ENCODE peak calls at places on chromosomes 4 and X, in seven cellular contexts. K, V, N, L, H, S and C are unnamed samples.

GRCh38 chr4:40196724-40197281 is at the start of gene RHOH:
- DNase-seq in S (no peak), H (no peak), N (no peak), L (peak; percentile 76), V (no peak), K (no peak), C (peak; percentile 42)

GRCh38 chr4:136392576-136392975 is 1139.7 kb downstream of the PCDH18 start:
- DNase-seq in N (no peak), V (no peak), S (no peak), L (no peak), H (no peak), K (no peak), C (no peak)

GRCh38 chr4:182894681-182895275 is 22.4 kb downstream of the DCTD start:
- DNase-seq in V (no peak), H (no peak), K (no peak), N (no peak), S (no peak), L (no peak), C (no peak)

GRCh38 chr4:8205749-8206611 is 6.9 kb downstream of the SH3TC1 start:
- DNase-seq in S (no peak), H (no peak), K (no peak), L (no peak), N (no peak), V (no peak), C (no peak)

GRCh38 chr4:55865228-55865806 is 11.9 kb downstream of the EXOC1 start:
- DNase-seq in S (no peak), H (no peak), L (no peak), V (no peak), K (no peak), N (no peak), C (no peak)

GRCh38 chrX:142999209-142999720 is 26.5 kb upstream of the SPANXN4 start:
- DNase-seq in K (no peak), H (no peak), V (no peak), N (no peak), S (no peak), L (no peak), C (no peak)

GRCh38 chr4:128384091-128384520 is 96.5 kb upstream of the PGRMC2 start:
- DNase-seq in K (peak; percentile 37), S (no peak), H (no peak), N (no peak), V (no peak), L (no peak), C (no peak)

GRCh38 chr4:165766018-165766417 is 107.0 kb upstream of the TLL1 start:
- DNase-seq in N (no peak), H (no peak), K (no peak), L (no peak), S (no peak), V (no peak), C (no peak)

GRCh38 chr4:159382875-159383568 is 280.1 kb downstream of the RAPGEF2 start:
- DNase-seq in K (peak; percentile 26), L (no peak), S (no peak), H (no peak), V (no peak), N (no peak), C (no peak)

GRCh38 chr4:58603951-58604350 is 1493.8 kb upstream of the IGFBP7 start:
- DNase-seq in N (no peak), K (no peak), S (no peak), L (no peak), V (no peak), H (no peak), C (no peak)
- TF ChIP-seq EP300 in N (no peak), K (no peak), S (no peak), L (no peak), V (no peak), H (no peak), C (no peak)

DNA sequence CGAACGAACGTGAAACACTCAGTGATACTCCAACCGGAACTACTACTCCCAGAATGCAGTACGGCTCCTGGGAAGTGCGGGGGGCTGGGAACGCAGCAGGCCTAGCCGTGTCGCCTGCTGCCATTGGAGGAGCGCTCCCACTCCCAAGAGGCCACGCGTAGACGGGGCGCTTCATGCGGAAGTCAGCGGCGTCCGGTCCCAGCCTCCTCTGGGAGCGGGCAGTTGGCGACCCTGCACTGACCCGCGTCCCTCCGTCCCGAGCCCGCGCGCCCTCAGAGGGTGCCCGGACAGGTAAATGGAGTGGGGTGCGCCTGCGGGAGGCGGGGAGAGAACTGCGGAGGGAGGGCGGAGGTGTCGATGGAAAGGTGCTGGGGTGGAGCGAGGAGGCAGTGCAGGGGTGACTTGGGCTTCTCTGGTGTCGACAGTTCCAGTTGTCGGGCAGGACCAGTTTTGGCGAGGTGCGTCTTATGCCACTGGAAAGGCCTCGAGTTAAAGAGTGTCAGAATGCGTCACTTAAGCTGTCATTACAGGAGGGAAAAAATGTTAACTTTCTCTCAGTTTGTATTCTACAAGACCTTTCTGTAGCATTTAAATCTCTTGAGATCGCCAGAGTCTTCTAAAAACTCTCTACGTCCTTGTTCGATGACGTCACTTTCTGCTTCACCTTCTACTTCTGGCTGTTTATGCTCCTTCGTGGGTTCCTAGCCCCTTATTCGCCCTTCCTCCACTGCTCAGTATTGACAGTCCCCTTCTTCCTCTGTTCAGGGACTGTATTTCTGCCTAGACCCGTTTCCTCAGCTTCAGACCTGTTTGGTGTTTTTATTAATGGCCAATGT is at the start of gene VAMP7:
- DNase-seq in H (peak; percentile 86), V (peak; percentile 69), N (peak; percentile 92), K (peak; percentile 95), S (peak; percentile 89), L (peak; percentile 89), C (peak; percentile 85)
- TF ChIP-seq EP300 in H (no peak), V (peak; percentile 79), N (no peak), K (no peak), S (no peak), L (no peak), C (no peak)

DNA sequence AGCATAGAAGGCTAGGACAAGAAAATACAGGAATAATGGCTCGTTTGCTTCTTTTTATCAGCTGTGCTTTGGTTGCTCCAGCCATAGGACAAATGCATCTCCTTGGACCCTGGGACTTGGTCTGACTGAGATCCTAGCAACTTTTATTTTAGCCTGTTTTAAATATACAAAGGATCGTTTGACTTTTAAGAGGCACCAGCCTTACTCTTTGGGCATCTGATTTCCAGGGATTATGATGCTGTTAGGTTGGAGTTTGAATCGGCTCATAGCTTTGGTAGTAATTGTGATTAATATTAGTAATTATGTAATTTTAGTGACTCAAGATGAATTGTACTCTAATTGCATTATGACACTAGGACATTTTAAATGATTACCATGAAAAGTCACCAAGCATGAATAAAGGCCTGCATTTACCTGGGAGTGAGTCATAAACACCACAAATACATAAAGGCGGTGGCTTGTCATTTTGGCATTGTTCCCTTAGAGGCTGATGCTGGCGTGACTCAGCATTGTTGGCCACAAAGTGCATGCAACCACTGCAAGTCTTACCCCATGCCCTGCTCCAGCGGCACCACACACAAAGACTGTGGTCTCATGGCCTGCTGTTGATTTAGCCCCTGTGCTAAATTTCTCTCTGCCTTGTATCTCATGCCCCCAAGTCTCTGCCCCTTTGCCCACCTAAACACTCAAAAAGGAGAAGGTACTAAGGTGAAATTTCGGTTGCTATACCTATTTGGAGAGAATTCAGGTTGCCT is 12.4 kb downstream of the GPAT3 start:
- DNase-seq in N (peak; percentile 78), V (peak; percentile 26), S (peak; percentile 89), L (peak; percentile 86), K (no peak), H (peak; percentile 80), C (peak; percentile 83)
- TF ChIP-seq EP300 in N (no peak), V (peak; percentile 5), S (peak; percentile 73), L (no peak), K (no peak), H (no peak), C (no peak)

DNA sequence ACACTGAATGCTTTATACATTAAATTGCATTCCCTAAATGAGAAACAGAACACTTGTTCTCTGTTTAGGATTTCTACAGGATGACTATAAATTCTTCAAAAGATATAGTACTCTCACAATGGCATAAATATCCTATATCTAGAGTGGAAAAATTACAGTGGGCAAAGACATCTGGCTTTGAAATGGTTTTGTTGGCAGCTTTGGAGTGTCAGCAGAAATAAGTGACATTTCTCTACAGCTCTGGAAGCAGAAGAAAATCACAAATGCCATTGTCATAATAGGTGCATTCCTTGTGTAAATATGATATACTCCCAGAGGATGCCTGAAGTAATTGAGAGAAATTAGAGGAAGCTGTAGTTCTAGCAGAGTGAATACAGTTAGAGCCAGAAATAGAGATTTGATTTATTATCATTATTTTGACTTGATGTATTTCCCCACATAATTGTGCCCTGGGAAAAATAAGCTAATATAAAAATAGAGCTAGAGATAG is 95.9 kb upstream of the GALNTL6 start:
- DNase-seq in L (no peak), N (no peak), K (no peak), V (no peak), S (no peak), H (no peak), C (no peak)
- TF ChIP-seq EP300 in L (no peak), N (no peak), K (no peak), V (no peak), S (no peak), H (no peak), C (no peak)

GRCh38 chr4:78320353-78320935 is 231.1 kb upstream of the ANXA3 start:
- DNase-seq in K (no peak), N (no peak), L (no peak), V (no peak), S (no peak), H (no peak), C (no peak)
- TF ChIP-seq EP300 in K (no peak), N (no peak), L (no peak), V (no peak), S (no peak), H (no peak), C (no peak)

GRCh38 chr4:38366997-38367396 is 297.0 kb upstream of the KLF3 start:
- DNase-seq in N (no peak), L (no peak), K (no peak), V (no peak), S (no peak), H (no peak), C (no peak)

GRCh38 chr4:38366451-38366850 is 297.5 kb upstream of the KLF3 start:
- DNase-seq in K (no peak), L (no peak), V (peak; percentile 36), H (peak; percentile 59), N (no peak), S (no peak), C (no peak)

GRCh38 chr4:38365748-38366310 is 298.2 kb upstream of the KLF3 start:
- DNase-seq in N (no peak), S (no peak), K (no peak), H (no peak), L (no peak), V (no peak), C (no peak)

GRCh38 chr4:38368612-38369011 is 295.4 kb upstream of the KLF3 start:
- DNase-seq in H (no peak), S (no peak), K (no peak), L (no peak), N (no peak), V (no peak), C (no peak)

DNA sequence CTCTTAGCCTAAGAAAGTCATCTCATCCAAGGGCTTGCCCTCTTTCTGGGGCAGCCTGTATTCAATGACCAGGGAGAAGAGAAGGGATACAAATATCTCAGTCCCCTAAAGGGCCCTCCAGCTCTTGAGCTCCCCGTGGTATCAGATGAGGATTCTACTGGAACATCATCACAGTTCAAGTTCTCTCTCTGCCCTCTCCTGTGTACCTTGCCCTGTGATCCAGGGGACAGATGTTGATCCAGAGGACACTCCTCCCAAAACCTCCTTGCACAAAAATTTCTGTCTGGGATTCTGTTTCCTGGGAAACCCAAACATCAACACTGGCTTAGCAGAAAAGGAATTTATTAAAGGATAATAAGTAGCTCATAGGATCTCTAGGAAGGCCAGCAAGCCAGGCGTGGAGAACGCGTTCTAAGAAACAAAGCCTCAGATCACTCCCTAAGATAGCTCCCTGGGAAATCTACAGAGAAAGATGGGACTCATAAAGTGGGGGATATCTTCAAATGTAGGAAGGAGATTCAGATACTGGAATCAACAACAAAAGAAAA is 296.3 kb upstream of the KLF3 start:
- DNase-seq in H (no peak), V (no peak), K (no peak), L (no peak), N (no peak), S (no peak), C (no peak)
- TF ChIP-seq EP300 in H (no peak), V (peak; percentile 17), K (no peak), L (no peak), N (no peak), S (no peak), C (no peak)